ENCODE peak calls at places on chromosomes 6 and 20, in four cellular contexts. X, Z, B and N are unnamed samples.

GRCh38 chr6:106973018-106973840 is 1.3 kb downstream of the CD24 start:
- DNase-seq in X (no peak), Z (peak), B (peak), N (no peak)

GRCh38 chr20:39429716-39430115 is 467.6 kb downstream of the DHX35 start:
- DNase-seq in X (no peak), Z (no peak), B (peak), N (no peak)

GRCh38 chr20:54512694-54513093 is 37.3 kb downstream of the DOK5 start:
- DNase-seq in X (no peak), Z (no peak), B (no peak), N (no peak)

GRCh38 chr20:24908642-24909041 is 40.4 kb upstream of the CST7 start:
- DNase-seq in X (no peak), Z (no peak), B (no peak), N (no peak)

GRCh38 chr6:74356385-74356784 is 660.4 kb downstream of the CD109 start:
- DNase-seq in X (no peak), Z (no peak), B (no peak), N (no peak)

GRCh38 chr20:44017905-44018683 is 103.4 kb downstream of the TOX2 start:
- DNase-seq in X (no peak), Z (peak), B (peak), N (peak)

GRCh38 chr6:141675957-141676356 is 456.8 kb upstream of the GJE1 start:
- DNase-seq in X (no peak), Z (no peak), B (no peak), N (no peak)

GRCh38 chr6:87396595-87397392 is 11.0 kb upstream of the CFAP206 start:
- DNase-seq in X (no peak), Z (no peak), B (no peak), N (no peak)

GRCh38 chr20:35739294-35740163 is 2.5 kb downstream of the RBM39 start:
- DNase-seq in X (no peak), Z (no peak), B (peak), N (no peak)

GRCh38 chr6:133392641-133393040 is 151.5 kb downstream of the EYA4 start:
- DNase-seq in X (no peak), Z (no peak), B (no peak), N (no peak)

GRCh38 chr6:110039996-110040383 is 61.9 kb downstream of the GPR6 start:
- DNase-seq in X (peak), Z (no peak), B (peak), N (no peak)

GRCh38 chr20:34185766-34186620 is 55.2 kb upstream of the ASIP start:
- DNase-seq in X (no peak), Z (no peak), B (no peak), N (no peak)

GRCh38 chr20:62918830-62919229 is 7.5 kb downstream of the DIDO1 start:
- DNase-seq in X (peak), Z (no peak), B (no peak), N (no peak)

GRCh38 chr20:32737371-32738223 is 5.7 kb downstream of the COMMD7 start:
- DNase-seq in X (no peak), Z (no peak), B (no peak), N (no peak)

GRCh38 chr20:63453029-63453523 is 19.4 kb downstream of the KCNQ2 start:
- DNase-seq in X (no peak), Z (no peak), B (peak), N (no peak)

GRCh38 chr6:154757352-154758095 is 24.3 kb downstream of the SCAF8 start:
- DNase-seq in X (no peak), Z (no peak), B (no peak), N (no peak)

GRCh38 chr6:143553337-143553736 is 41.8 kb upstream of the FUCA2 start:
- DNase-seq in X (no peak), Z (no peak), B (no peak), N (no peak)

GRCh38 chr6:143555071-143555492 is 43.6 kb upstream of the FUCA2 start:
- DNase-seq in X (no peak), Z (no peak), B (no peak), N (no peak)

GRCh38 chr6:143556529-143556928 is 45.0 kb upstream of the FUCA2 start:
- DNase-seq in X (no peak), Z (no peak), B (no peak), N (no peak)

GRCh38 chr6:143559101-143559500 is 47.6 kb upstream of the FUCA2 start:
- DNase-seq in X (no peak), Z (no peak), B (no peak), N (no peak)

GRCh38 chr6:143555582-143555981 is 44.1 kb upstream of the FUCA2 start:
- DNase-seq in X (no peak), Z (no peak), B (no peak), N (no peak)
- H3K4me3 ChIP-seq in X (no peak), Z (no peak), B (no peak), N (no peak)

GRCh38 chr6:137043710-137044365 is 927 bp downstream of the IL20RA start:
- DNase-seq in X (no peak), Z (peak), B (peak), N (no peak)
- H3K4me3 ChIP-seq in X (peak), Z (peak), B (peak), N (peak)

GRCh38 chr6:68039641-68040311 is 595.3 kb upstream of the ADGRB3 start:
- DNase-seq in X (no peak), Z (no peak), B (no peak), N (no peak)

GRCh38 chr6:68038815-68039408 is 596.2 kb upstream of the ADGRB3 start:
- DNase-seq in X (no peak), Z (no peak), B (no peak), N (no peak)

GRCh38 chr6:68042339-68043121 is 592.6 kb upstream of the ADGRB3 start:
- DNase-seq in X (no peak), Z (no peak), B (no peak), N (no peak)

GRCh38 chr6:68040780-68041179 is 594.3 kb upstream of the ADGRB3 start:
- DNase-seq in X (no peak), Z (no peak), B (no peak), N (no peak)

DNA sequence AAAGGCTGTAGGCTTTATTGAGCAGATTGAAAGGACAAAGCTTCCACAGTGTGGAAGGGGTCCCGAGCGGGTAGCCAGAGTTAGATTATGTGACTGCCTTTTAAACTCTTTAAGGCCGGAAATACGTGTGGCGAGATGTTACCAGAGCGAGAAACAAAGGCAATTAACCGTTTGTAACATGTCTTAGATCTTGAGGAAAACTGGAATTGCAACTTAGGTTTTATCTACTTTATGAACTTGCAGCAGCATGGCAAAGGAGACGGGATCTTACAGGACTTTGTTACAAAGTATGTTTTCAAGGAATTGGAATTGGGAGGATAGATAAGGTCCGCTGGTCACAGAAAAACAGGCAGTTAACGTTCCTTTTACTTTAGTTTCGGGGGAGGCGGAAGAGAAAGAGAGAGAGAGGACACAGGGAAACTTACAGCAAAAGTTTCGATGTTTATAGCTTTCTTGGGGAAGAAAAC is 594.7 kb upstream of the ADGRB3 start:
- DNase-seq in X (no peak), Z (no peak), B (no peak), N (no peak)
- H3K4me3 ChIP-seq in X (no peak), Z (peak), B (no peak), N (no peak)

DNA sequence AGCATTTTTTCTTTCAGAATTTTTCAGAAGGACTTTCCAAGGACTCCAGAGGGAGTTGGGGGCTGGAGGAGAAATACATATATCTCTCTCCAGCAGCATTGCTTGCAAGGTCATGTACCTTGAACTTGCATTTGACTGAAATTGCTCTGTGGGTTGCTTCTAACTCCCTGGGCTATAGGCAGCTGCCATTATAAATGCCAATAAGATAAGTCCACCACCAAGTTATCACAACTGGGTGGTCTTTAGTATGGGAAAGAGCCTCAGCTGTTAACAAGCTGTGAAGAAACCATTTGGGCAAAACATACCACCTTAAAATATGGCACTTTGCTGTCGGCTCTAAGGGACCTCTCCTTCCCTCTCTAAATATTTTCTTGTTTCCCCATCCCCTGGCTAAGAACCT is 20.9 kb upstream of the CITED2 start:
- DNase-seq in X (no peak), Z (no peak), B (no peak), N (no peak)
- H3K4me3 ChIP-seq in X (no peak), Z (no peak), B (no peak), N (no peak)

GRCh38 chr6:170052991-170053821 is 237.7 kb downstream of the DLL1 start:
- DNase-seq in X (no peak), Z (peak), B (no peak), N (no peak)

GRCh38 chr6:170057034-170057734 is 233.7 kb downstream of the DLL1 start:
- DNase-seq in X (no peak), Z (peak), B (no peak), N (no peak)

GRCh38 chr6:170056329-170056728 is 234.5 kb downstream of the DLL1 start:
- DNase-seq in X (no peak), Z (peak), B (no peak), N (no peak)

GRCh38 chr6:170051229-170052172 is 239.4 kb downstream of the DLL1 start:
- DNase-seq in X (no peak), Z (peak), B (no peak), N (no peak)

GRCh38 chr6:170053966-170054661 is 236.8 kb downstream of the DLL1 start:
- DNase-seq in X (no peak), Z (peak), B (no peak), N (no peak)
- H3K4me3 ChIP-seq in X (no peak), Z (no peak), B (no peak), N (no peak)

DNA sequence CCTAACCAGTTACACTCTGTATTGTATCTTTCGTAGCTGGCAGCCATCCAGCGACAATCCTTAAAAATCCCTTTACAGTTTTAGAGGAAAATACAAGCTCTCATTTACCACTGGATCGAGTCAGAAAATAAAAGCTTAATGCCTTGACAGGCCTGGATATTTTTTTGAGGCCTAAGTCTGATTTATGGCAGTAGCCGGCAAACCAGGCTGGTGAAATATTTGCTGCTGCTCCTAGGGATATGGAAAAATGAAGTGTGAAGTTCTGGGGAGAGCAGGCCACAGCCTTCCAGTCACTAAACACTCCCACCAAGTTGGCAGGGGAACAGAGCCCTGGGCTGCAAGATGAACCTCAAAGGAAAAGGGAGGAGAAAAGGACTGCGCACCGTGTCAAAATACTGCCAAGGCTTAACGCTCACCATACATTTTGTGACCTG is 213.0 kb upstream of the SUPT3H start:
- DNase-seq in X (no peak), Z (no peak), B (no peak), N (no peak)
- H3K4me3 ChIP-seq in X (no peak), Z (no peak), B (no peak), N (no peak)